ENCODE peak calls at places on chromosomes 5 and 9, in seven cellular contexts. K is fibroblast of pulmonary artery, Y is uterus, G is GM20000, I is AG04450, T is heart right ventricle, A is fibroblast of lung. E is an unnamed sample.

GRCh38 chr5:133599600-133599999 is 12.7 kb downstream of the FSTL4 start:
- DNase-seq in K (no peak), Y (no peak), I (no peak), G (no peak), T (no peak), A (no peak), E (no peak)

GRCh38 chr9:116285320-116285719 is 131.7 kb downstream of the PAPPA start:
- DNase-seq in A (no peak), I (no peak), G (no peak), Y (no peak), K (no peak), T (no peak), E (no peak)

GRCh38 chr9:129644365-129644764 is 2.4 kb upstream of the ASB6 start:
- DNase-seq in I (no peak), Y (no peak), T (no peak), K (no peak), G (no peak), A (no peak), E (no peak)

GRCh38 chr5:154461531-154461930 is 15.7 kb downstream of the SAP30L start:
- DNase-seq in G (no peak), Y (no peak), K (peak; percentile 49), I (no peak), A (no peak), T (no peak), E (peak; percentile 36)

GRCh38 chr5:14143843-14144585 is 872 bp downstream of the TRIO start:
- DNase-seq in A (no peak), K (no peak), Y (peak; percentile 51), G (peak; percentile 78), I (no peak), T (peak; percentile 55), E (peak; percentile 50)

GRCh38 chr9:114677418-114677817 is 4.6 kb downstream of the TEX48 start:
- DNase-seq in K (peak; percentile 99), T (no peak), I (peak; percentile 99), Y (no peak), G (no peak), A (peak; percentile 99), E (peak; percentile 89)

GRCh38 chr5:122665087-122665486 is 109.8 kb upstream of the SNX2 start:
- DNase-seq in A (peak; percentile 22), I (no peak), Y (no peak), T (no peak), G (no peak), K (peak; percentile 34), E (no peak)

GRCh38 chr9:126057869-126058467 is 268.7 kb upstream of the MVB12B start:
- DNase-seq in K (no peak), Y (no peak), A (no peak), T (no peak), I (no peak), G (no peak), E (no peak)

GRCh38 chr9:92669527-92669889 is 423 bp downstream of the IPPK start:
- DNase-seq in Y (no peak), G (peak; percentile 67), A (no peak), I (no peak), K (no peak), T (no peak), E (peak; percentile 50)

GRCh38 chr5:54651482-54652076 is 134.0 kb downstream of the SNX18 start:
- DNase-seq in T (peak; percentile 82), G (no peak), I (no peak), Y (peak; percentile 77), A (peak; percentile 89), K (peak; percentile 81), E (no peak)

GRCh38 chr9:114972510-114972909 is 42.1 kb upstream of the TNFSF8 start:
- DNase-seq in K (no peak), Y (no peak), G (no peak), T (no peak), I (no peak), A (no peak), E (no peak)

GRCh38 chr5:125267636-125268248 is 521.3 kb upstream of the ZNF608 start:
- DNase-seq in Y (no peak), G (no peak), I (no peak), K (no peak), T (no peak), A (no peak), E (no peak)

GRCh38 chr5:157464518-157465171 is 4.6 kb downstream of the NIPAL4 start:
- DNase-seq in Y (peak; percentile 73), A (peak; percentile 89), I (peak; percentile 61), K (peak; percentile 88), T (no peak), G (peak; percentile 63), E (peak; percentile 86)

GRCh38 chr5:124660229-124661093 is 86.0 kb downstream of the ZNF608 start:
- DNase-seq in A (peak; percentile 65), T (no peak), G (no peak), K (peak; percentile 43), Y (no peak), I (no peak), E (no peak)

GRCh38 chr9:125963932-125964331 is 216.8 kb downstream of the PBX3 start:
- DNase-seq in I (no peak), Y (no peak), A (no peak), T (no peak), K (no peak), G (no peak), E (no peak)

GRCh38 chr5:73363911-73364730 is 84.5 kb downstream of the FOXD1 start:
- DNase-seq in K (peak; percentile 83), T (no peak), Y (no peak), A (peak; percentile 86), I (no peak), G (no peak), E (peak; percentile 38)

GRCh38 chr5:110873773-110874437 is 135.1 kb downstream of the SLC25A46 start:
- DNase-seq in G (no peak), A (no peak), T (no peak), K (no peak), I (no peak), Y (no peak), E (no peak)

GRCh38 chr9:6584881-6585597 is 60.5 kb downstream of the GLDC start:
- DNase-seq in G (peak; percentile 35), Y (no peak), I (no peak), A (peak; percentile 64), K (peak; percentile 68), T (no peak), E (peak; percentile 64)

GRCh38 chr5:106521701-106522100 is 1149.0 kb downstream of the EFNA5 start:
- DNase-seq in G (no peak), T (no peak), Y (no peak), A (peak; percentile 67), I (peak; percentile 33), K (peak; percentile 81), E (no peak)

GRCh38 chr9:113868501-113868900 is 7.6 kb upstream of the ZNF618 start:
- DNase-seq in T (no peak), G (no peak), A (no peak), Y (no peak), I (no peak), K (no peak), E (no peak)

GRCh38 chr9:71036501-71036900 is 84.9 kb downstream of the TRPM3 start:
- DNase-seq in I (no peak), Y (no peak), K (peak; percentile 81), G (no peak), T (no peak), A (peak; percentile 23), E (no peak)

GRCh38 chr5:110335361-110336046 is 391.0 kb downstream of the TMEM232 start:
- DNase-seq in T (no peak), G (no peak), K (peak; percentile 47), Y (no peak), A (peak; percentile 17), I (peak; percentile 1), E (no peak)

GRCh38 chr9:127961166-127961490 is 19.7 kb downstream of the EEIG1 start:
- DNase-seq in T (peak; percentile 5), I (no peak), G (no peak), A (no peak), K (no peak), Y (no peak), E (no peak)

DNA sequence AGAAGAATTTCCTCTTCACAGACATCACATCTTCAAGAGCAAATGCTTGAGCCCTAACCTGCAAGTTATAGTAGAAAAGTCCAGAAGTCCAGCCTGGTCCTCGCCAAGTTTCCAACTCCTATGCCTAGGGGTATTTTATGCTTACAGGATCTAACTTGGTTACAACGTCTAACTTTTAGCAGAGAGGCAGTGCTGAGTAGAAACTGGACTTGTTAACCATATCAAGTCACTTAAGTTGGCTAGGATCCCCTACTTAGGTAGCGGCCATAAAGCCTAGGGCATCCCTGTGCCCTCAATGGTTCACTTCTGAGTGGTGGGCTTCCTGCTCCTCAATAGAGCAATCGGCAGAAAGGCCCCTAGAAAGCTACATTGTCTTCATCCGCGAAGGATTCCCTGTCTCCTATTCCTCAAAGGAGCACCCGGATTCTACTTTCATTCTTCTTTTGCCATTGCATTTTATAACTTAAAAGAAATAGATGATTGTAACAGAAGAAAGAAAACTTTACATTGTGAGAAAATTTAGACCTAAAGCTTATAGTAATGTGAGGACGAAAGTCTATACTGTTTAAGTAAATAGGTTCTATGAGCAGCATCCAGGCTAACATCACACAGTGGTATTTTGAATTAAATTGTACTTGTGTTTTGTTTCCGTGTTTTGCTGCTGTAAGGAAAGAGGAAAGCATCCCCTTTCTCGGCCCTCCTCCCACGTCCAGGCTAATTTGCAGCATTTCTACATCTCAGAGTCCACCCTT is 1.3 kb upstream of the MTAP start:
- DNase-seq in K (no peak), Y (no peak), T (no peak), A (no peak), I (no peak), G (no peak), E (no peak)
- TF ChIP-seq CTCF in K (no peak), Y (no peak), T (no peak), A (no peak), I (no peak), G (no peak), E (no peak)

GRCh38 chr9:131641618-131642495 is 96.5 kb downstream of the PRRT1B start:
- DNase-seq in Y (no peak), A (peak; percentile 35), I (no peak), T (no peak), K (no peak), G (no peak), E (no peak)
- TF ChIP-seq CTCF in Y (no peak), A (no peak), I (no peak), T (no peak), K (no peak), G (no peak), E (no peak)

GRCh38 chr5:142655339-142656267 is 30.3 kb downstream of the FGF1 start:
- DNase-seq in I (peak; percentile 72), K (peak; percentile 84), G (peak; percentile 79), T (peak; percentile 89), Y (peak; percentile 93), A (peak; percentile 84), E (peak; percentile 74)
- TF ChIP-seq CTCF in I (peak; percentile 99), K (peak; percentile 100), G (peak; percentile 98), T (peak; percentile 99), Y (peak; percentile 89), A (peak; percentile 94), E (peak; percentile 92)

DNA sequence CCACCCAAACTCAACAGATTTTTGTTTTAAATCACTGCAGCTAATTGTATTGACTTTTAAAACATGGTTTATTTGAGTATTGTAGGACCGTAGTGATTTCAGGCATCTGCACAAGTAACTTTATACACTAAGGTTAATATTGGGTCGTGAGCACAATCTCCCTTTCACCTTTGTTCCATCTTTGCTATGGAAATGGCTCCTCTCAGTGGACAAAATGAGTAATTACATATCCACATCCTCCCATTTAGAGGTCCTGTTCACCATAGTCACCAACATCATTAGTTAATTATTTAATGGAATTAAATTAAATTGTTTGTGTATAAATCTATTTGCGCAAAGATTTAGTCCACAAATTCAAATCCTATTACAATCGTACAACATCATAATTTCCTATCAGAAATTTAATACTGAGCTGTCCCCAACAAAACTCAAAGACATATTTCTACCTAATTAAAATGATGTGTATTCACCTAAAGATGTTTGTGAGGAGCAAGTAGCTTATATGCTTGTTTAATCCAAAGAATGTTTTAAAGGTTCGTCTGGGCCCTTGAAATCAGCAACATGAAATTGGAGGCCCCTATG is 173.0 kb upstream of the DAPK1 start:
- DNase-seq in A (peak; percentile 79), G (peak; percentile 56), I (peak; percentile 20), K (peak; percentile 84), Y (no peak), T (no peak), E (peak; percentile 50)
- TF ChIP-seq CTCF in A (peak; percentile 59), G (no peak), I (peak; percentile 72), K (peak; percentile 64), Y (peak; percentile 87), T (peak; percentile 86), E (peak; percentile 49)